ENCODE peak calls at places on chromosomes 1 and 21, in seven cellular contexts. X, G, Z, O, Q, B and C are unnamed samples.

GRCh38 chr1:110113551-110113950 is 1.3 kb downstream of the UBL4B start:
- DNase-seq in O (no peak), B (no peak), G (no peak), Q (no peak), Z (no peak), X (no peak), C (no peak)

GRCh38 chr1:165600793-165601192 is 30.2 kb upstream of the MGST3 start:
- DNase-seq in O (no peak), B (no peak), X (no peak), Q (no peak), Z (no peak), G (no peak), C (no peak)

GRCh38 chr1:160177231-160177630 is 13.1 kb upstream of the CASQ1 start:
- DNase-seq in Z (no peak), B (no peak), G (no peak), O (no peak), Q (no peak), X (no peak), C (no peak)

GRCh38 chr1:56202743-56203142 is 376.6 kb downstream of the PLPP3 start:
- DNase-seq in Z (no peak), O (no peak), Q (no peak), X (no peak), B (no peak), G (no peak), C (no peak)

GRCh38 chr1:57138432-57139078 is 172.7 kb upstream of the C8B start:
- DNase-seq in O (no peak), X (no peak), B (no peak), Q (no peak), G (no peak), Z (no peak), C (no peak)

GRCh38 chr1:108502624-108503023 is 52.5 kb downstream of the NBPF6 start:
- DNase-seq in Z (peak), X (no peak), Q (peak), G (peak), O (no peak), B (no peak), C (peak)

GRCh38 chr1:63555480-63555879 is 32.2 kb downstream of the EFCAB7 start:
- DNase-seq in G (no peak), X (no peak), Q (no peak), Z (no peak), B (no peak), O (no peak), C (no peak)

GRCh38 chr1:230160957-230161771 is 94.1 kb downstream of the GALNT2 start:
- DNase-seq in B (no peak), X (no peak), O (no peak), Z (peak), G (no peak), Q (no peak), C (peak)

GRCh38 chr1:8122160-8122476 is 96.0 kb upstream of the ERRFI1 start:
- DNase-seq in X (no peak), Z (peak), O (peak), Q (no peak), B (no peak), G (peak), C (peak)

GRCh38 chr21:42120056-42120903 is 49.2 kb downstream of the UMODL1 start:
- DNase-seq in Q (no peak), X (peak), G (no peak), Z (no peak), O (no peak), B (no peak), C (no peak)

GRCh38 chr1:62841587-62842169 is 57.7 kb downstream of the ATG4C start:
- DNase-seq in G (peak), Q (peak), Z (peak), X (peak), B (no peak), O (no peak), C (peak)

GRCh38 chr1:10106241-10106640 is 73.5 kb downstream of the UBE4B start:
- DNase-seq in X (no peak), G (no peak), O (no peak), Z (no peak), Q (no peak), B (no peak), C (no peak)

GRCh38 chr1:2630498-2631135 is 2.2 kb downstream of the MMEL1 start:
- DNase-seq in B (no peak), Z (no peak), O (no peak), X (no peak), Q (no peak), G (no peak), C (no peak)

GRCh38 chr1:100387209-100387608 is 34.9 kb downstream of the CDC14A start:
- DNase-seq in G (peak), B (no peak), Q (peak), O (no peak), Z (peak), X (peak), C (peak)

GRCh38 chr1:41093826-41094225 is 72.3 kb upstream of the SLFNL1 start:
- DNase-seq in Q (peak), O (no peak), G (peak), X (no peak), B (no peak), Z (peak), C (no peak)

GRCh38 chr21:35195232-35195631 is 146.1 kb upstream of the RUNX1 start:
- DNase-seq in Z (peak), B (no peak), X (no peak), Q (no peak), G (no peak), O (no peak), C (peak)

GRCh38 chr1:177847843-177848242 is 122.0 kb downstream of the SEC16B start:
- DNase-seq in B (no peak), Z (peak), X (no peak), O (no peak), G (peak), Q (peak), C (peak)

GRCh38 chr1:207787776-207788175 is 35.9 kb downstream of the CD46 start:
- DNase-seq in Z (peak), X (no peak), Q (no peak), O (no peak), B (no peak), G (no peak), C (no peak)

GRCh38 chr1:115507256-115507589 is 134.5 kb upstream of the VANGL1 start:
- DNase-seq in O (no peak), Z (peak), B (no peak), X (no peak), G (peak), Q (peak), C (peak)

GRCh38 chr1:161721738-161722343 is 497 bp downstream of the FCRLB start:
- DNase-seq in X (no peak), Q (peak), B (no peak), Z (peak), G (peak), O (no peak), C (peak)

GRCh38 chr1:231850786-231851185 is 224.2 kb downstream of the DISC1 start:
- DNase-seq in Q (no peak), O (no peak), Z (no peak), B (no peak), G (peak), X (no peak), C (peak)

GRCh38 chr1:171805395-171806115 is 24.1 kb downstream of the METTL13 start:
- DNase-seq in G (no peak), X (peak), O (no peak), B (peak), Q (no peak), Z (no peak), C (no peak)

GRCh38 chr1:194309697-194310096 is 1123.3 kb upstream of the B3GALT2 start:
- DNase-seq in B (no peak), G (no peak), Q (no peak), Z (no peak), X (peak), O (no peak), C (no peak)

GRCh38 chr1:188096521-188096920 is 1267.8 kb downstream of the PLA2G4A start:
- DNase-seq in X (peak), Z (no peak), G (no peak), Q (no peak), O (no peak), B (no peak), C (no peak)

GRCh38 chr1:209768354-209768774 is 12.5 kb downstream of the TRAF3IP3 start:
- DNase-seq in O (no peak), B (no peak), Q (no peak), X (peak), G (no peak), Z (no peak), C (no peak)

GRCh38 chr1:29355375-29355774 is 119.1 kb downstream of the PTPRU start:
- DNase-seq in Z (no peak), Q (no peak), B (no peak), O (no peak), G (no peak), X (no peak), C (no peak)

DNA sequence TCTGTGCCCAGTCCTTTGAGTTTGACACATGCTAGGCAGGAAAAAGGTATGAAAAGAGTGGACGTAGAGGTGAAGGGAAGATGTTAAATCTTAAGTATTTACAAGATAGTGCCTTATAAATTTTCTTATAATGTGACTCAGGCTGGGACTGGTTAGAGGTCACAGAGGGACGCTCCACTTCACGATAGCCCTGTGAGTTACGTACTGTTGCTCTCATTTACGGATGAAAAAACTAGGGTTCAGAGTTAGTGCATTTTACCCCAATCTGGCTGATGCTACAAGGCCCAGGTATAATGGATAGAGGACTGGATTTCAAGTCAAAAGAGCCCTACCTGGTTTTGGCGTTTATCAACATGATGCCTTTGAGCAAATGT is 1.4 kb upstream of the TUT4 start:
- DNase-seq in Q (no peak), O (no peak), G (no peak), B (peak), Z (no peak), X (no peak), C (no peak)
- H3K4me3 ChIP-seq in Q (peak), O (no peak), G (peak), B (no peak), Z (peak), X (no peak), C (peak)

DNA sequence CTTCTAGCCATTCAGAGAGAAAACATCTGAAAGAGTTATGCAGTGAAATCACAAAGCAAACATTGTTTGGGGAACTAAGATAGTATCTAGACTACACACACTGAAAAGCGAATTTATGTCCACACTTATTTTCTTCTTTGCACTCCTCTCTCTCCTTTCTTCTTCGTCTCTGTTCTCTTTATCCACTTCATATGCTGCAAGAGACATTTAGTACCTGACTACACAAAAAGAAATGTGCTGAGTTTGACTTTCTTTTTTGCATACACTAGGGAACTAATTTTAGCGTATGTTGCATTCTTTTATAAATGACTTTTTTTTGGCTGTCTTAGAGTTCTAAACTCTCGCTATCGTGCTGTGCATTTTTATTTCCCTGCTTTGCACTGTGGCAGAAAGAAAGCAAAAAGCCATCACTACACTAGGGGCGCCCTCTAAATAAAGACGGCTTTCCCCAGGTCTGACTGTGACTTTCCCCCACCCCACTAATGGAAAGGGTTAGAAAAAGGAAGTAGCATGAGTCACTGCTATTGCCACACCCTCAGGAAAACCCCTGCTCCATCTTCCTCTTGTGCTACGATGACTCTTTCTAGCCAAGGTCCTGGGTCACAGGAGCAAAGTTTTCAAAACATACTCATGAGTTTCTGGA is 65.7 kb downstream of the MAP3K7CL start:
- DNase-seq in X (peak), Q (peak), B (peak), G (peak), Z (peak), O (peak), C (peak)
- TF ChIP-seq CTCF in X (peak), Q (peak), B (peak), G (peak), Z (peak), O (no peak), C (peak)

GRCh38 chr1:151368745-151369610 is 3.5 kb downstream of the SELENBP1 start:
- DNase-seq in G (no peak), Q (no peak), B (no peak), O (no peak), X (no peak), Z (no peak), C (no peak)
- H3K4me3 ChIP-seq in G (no peak), Q (no peak), B (no peak), O (no peak), X (no peak), Z (no peak), C (no peak)

DNA sequence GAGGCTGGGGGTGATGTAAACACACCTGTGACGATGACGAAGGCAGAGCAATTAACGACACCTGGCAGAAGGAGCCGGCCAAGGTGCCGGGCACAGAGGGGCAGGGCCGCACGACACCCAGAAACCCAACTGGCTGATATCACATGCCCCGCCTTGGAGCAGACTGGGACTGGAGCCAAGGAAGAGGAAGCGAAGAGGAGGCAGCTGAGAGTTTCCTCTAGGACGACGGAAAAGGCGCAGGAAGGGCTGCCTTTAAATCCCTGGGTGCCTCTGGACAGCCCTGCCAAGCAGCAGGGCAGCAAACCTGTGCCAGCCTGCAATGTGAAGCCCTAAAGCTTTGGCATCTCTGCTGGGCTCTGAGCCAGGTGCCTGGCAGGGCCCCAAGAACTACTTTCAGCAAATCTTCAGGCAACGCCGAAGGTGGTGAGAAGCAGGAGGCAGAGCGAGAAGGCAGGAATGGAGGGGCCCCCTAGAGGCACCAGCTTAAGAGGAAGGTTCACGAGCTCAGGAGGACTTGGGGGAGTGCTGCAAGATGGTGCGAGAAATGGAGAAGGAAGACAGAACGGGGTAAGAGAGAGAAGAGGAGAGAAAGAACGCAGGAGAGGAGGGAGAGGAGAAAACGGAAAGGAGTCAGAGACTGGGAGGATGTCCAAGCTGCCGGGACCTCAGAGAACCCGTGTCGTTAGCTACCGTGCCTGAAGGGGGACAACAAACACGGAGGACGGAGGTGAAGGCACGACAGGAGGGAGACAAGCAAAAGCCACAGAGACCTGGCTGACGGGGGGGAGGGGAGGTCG is 25.3 kb upstream of the PEF1 start:
- DNase-seq in Q (peak), Z (peak), X (peak), G (peak), B (peak), O (peak), C (peak)
- TF ChIP-seq CTCF in Q (peak), Z (no peak), X (peak), G (peak), B (no peak), O (peak), C (peak)

GRCh38 chr1:183577897-183578470 is 12.3 kb downstream of the NCF2 start:
- DNase-seq in Q (no peak), G (no peak), O (no peak), X (no peak), B (no peak), Z (no peak), C (no peak)
- H3K4me3 ChIP-seq in Q (no peak), G (no peak), O (no peak), X (no peak), B (no peak), Z (no peak), C (no peak)

DNA sequence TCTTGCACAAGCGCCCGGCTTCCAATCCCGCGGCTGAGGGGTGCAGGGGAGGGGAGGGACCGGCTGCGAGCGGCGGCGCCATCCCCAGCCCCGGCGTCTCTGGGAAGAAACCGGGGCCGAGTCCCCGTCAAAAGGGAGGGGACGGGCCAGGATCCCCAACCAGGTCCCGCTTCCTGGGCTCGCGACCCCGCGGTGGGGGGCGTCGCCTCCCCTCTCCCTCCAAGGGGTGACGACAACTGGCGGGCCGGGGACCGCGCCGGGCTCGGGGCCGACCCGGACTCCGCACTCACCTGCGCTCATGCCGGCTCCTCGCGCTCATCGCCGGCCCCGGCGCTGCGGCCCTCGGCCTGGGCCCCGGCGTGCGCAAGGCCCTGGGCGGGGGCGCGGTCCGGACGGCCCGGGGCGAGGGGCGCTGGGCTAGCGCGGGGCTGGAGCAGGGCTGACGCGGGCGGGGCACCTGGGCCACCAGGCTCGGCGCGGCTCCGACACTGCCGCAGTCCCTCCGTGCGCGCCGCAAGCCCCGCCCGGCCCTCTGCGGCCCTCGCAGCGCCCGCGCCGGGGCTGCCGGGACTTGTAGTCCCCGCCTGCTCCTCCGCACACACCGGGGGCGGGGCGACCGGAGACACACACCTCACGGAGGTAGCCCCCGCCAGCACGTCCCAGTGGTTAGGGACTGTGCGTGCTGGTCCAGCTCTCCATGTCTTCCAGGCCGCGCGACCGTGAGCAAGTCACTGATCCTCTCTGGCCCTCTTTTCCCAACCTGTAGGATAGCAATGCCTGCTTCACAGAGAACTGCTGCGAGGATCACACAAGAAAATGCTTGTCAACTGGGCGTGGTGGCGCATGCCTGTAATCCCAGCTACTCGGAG is at the start of gene ATP13A2:
- DNase-seq in B (peak), G (peak), Z (peak), O (peak), Q (peak), X (peak), C (peak)
- TF ChIP-seq CTCF in B (no peak), G (no peak), Z (no peak), O (no peak), Q (no peak), X (no peak), C (no peak)

DNA sequence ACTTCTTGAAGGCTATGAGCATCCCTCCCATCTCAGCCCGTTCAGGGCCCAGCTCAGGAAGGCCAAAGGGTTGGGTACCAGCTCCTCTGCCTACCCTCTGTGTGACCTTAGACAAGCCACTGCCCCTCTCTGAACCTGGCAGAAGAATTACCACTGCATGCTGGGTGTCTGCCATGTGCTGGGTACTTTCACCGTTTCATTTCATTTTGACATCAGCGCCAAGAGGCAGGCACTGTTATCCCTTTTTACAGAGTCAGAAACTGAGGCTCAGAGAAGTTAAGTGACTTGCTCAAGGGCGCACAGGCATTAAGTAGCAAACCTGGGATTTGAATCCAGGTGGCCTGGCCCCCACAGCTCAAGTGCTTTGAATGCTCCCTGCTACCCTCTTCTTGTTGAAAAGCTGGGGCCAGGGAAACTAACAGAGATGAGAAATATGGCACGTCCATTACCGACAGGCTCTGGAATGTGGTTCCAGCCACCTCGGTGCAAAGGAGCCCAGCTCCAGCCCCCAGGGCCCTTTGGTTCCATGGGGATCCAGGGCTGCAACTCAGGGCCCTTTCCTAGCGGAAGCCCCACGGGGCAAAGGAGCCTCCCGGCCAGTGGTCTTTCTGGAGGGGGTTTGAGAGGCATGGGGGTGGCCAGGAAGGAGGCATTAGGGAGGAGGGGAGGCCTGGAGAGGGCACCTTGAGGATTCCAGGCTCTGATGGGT is 6.5 kb downstream of the TMEM82 start:
- DNase-seq in Q (no peak), O (no peak), Z (no peak), X (no peak), G (no peak), B (no peak), C (no peak)
- H3K4me3 ChIP-seq in Q (no peak), O (peak), Z (no peak), X (no peak), G (no peak), B (no peak), C (no peak)

GRCh38 chr1:234542211-234542850 is 63.4 kb upstream of the TARBP1 start:
- DNase-seq in O (no peak), B (peak), Q (no peak), Z (no peak), G (no peak), X (no peak), C (no peak)

GRCh38 chr1:234545512-234546386 is 64.2 kb downstream of the IRF2BP2 start:
- DNase-seq in O (no peak), G (no peak), Q (no peak), B (no peak), Z (no peak), X (no peak), C (no peak)

GRCh38 chr1:234544094-234544579 is 65.2 kb upstream of the TARBP1 start:
- DNase-seq in B (peak), G (peak), Z (peak), Q (peak), X (no peak), O (peak), C (peak)

GRCh38 chr1:234541281-234541975 is 62.4 kb upstream of the TARBP1 start:
- DNase-seq in Q (peak), X (no peak), Z (peak), G (peak), B (no peak), O (no peak), C (peak)

GRCh38 chr1:234543442-234544093 is 64.6 kb upstream of the TARBP1 start:
- DNase-seq in Q (no peak), G (no peak), Z (no peak), X (no peak), O (no peak), B (peak), C (no peak)
- TF ChIP-seq CTCF in Q (no peak), G (no peak), Z (peak), X (no peak), O (no peak), B (peak), C (no peak)